ENCODE peak calls at places on chromosomes 16 and 17, in ten cellular contexts. One of them, this sample, is unnamed. For H3K4me1, the result is how much of the 10 kb centered on the place peaks cover.

GRCh38 chr16:82136956-82137818 is 32.8 kb downstream of the MPHOSPH6 start:
- DNase-seq in heart left ventricle: no peak
- DNase-seq in IMR-90: no peak
- DNase-seq in ovary: no peak
- DNase-seq in esophagus squamous epithelium: no peak
- DNase-seq in Peyer's patch: no peak
- DNase-seq in sigmoid colon: no peak
- DNase-seq in tibial nerve: no peak
- DNase-seq in prostate gland: no peak
- DNase-seq in uterus: no peak
- DNase-seq in this sample: no peak

GRCh38 chr16:23691483-23692189 is 12.9 kb downstream of the PLK1 start:
- DNase-seq in prostate gland: no peak
- DNase-seq in IMR-90: no peak
- DNase-seq in esophagus squamous epithelium: no peak
- DNase-seq in heart left ventricle: no peak
- DNase-seq in tibial nerve: no peak
- DNase-seq in Peyer's patch: no peak
- DNase-seq in ovary: no peak
- DNase-seq in uterus: no peak
- DNase-seq in sigmoid colon: no peak
- DNase-seq in this sample: no peak

GRCh38 chr17:43360376-43360738 is 38.4 kb upstream of the ARL4D start:
- DNase-seq in Peyer's patch: peak
- DNase-seq in esophagus squamous epithelium: no peak
- DNase-seq in uterus: peak
- DNase-seq in heart left ventricle: peak
- DNase-seq in sigmoid colon: peak
- DNase-seq in ovary: no peak
- DNase-seq in prostate gland: peak
- DNase-seq in tibial nerve: no peak
- DNase-seq in IMR-90: peak
- DNase-seq in this sample: no peak

GRCh38 chr16:66830422-66831404 is at the start of gene NAE1:
- DNase-seq in Peyer's patch: peak
- DNase-seq in IMR-90: peak
- DNase-seq in uterus: peak
- DNase-seq in heart left ventricle: peak
- DNase-seq in tibial nerve: peak
- DNase-seq in esophagus squamous epithelium: no peak
- DNase-seq in ovary: peak
- DNase-seq in sigmoid colon: peak
- DNase-seq in prostate gland: peak
- DNase-seq in this sample: peak

GRCh38 chr16:23729503-23730424 is 16.7 kb upstream of the ERN2 start:
- DNase-seq in Peyer's patch: peak
- DNase-seq in sigmoid colon: no peak
- DNase-seq in prostate gland: no peak
- DNase-seq in uterus: no peak
- DNase-seq in esophagus squamous epithelium: no peak
- DNase-seq in tibial nerve: no peak
- DNase-seq in heart left ventricle: no peak
- DNase-seq in IMR-90: peak
- DNase-seq in ovary: no peak
- DNase-seq in this sample: no peak

GRCh38 chr17:63173903-63174302 is 207.9 kb downstream of the TANC2 start:
- DNase-seq in Peyer's patch: no peak
- DNase-seq in tibial nerve: no peak
- DNase-seq in prostate gland: no peak
- DNase-seq in IMR-90: no peak
- DNase-seq in uterus: no peak
- DNase-seq in heart left ventricle: no peak
- DNase-seq in esophagus squamous epithelium: no peak
- DNase-seq in ovary: no peak
- DNase-seq in sigmoid colon: no peak
- DNase-seq in this sample: no peak

GRCh38 chr16:72876221-72876620 is 171.7 kb downstream of the ZFHX3 start:
- DNase-seq in Peyer's patch: peak
- DNase-seq in heart left ventricle: peak
- DNase-seq in tibial nerve: peak
- DNase-seq in prostate gland: no peak
- DNase-seq in sigmoid colon: peak
- DNase-seq in IMR-90: peak
- DNase-seq in ovary: no peak
- DNase-seq in uterus: peak
- DNase-seq in esophagus squamous epithelium: no peak
- DNase-seq in this sample: no peak

GRCh38 chr16:81612351-81613170 is 166.5 kb upstream of the PLCG2 start:
- DNase-seq in uterus: no peak
- DNase-seq in ovary: no peak
- DNase-seq in tibial nerve: no peak
- DNase-seq in IMR-90: no peak
- DNase-seq in esophagus squamous epithelium: no peak
- DNase-seq in Peyer's patch: no peak
- DNase-seq in sigmoid colon: no peak
- DNase-seq in heart left ventricle: peak
- DNase-seq in prostate gland: peak
- DNase-seq in this sample: no peak

GRCh38 chr16:19810817-19811731 is 73.6 kb downstream of the GPRC5B start:
- DNase-seq in uterus: no peak
- DNase-seq in ovary: no peak
- DNase-seq in sigmoid colon: peak
- DNase-seq in IMR-90: peak
- DNase-seq in Peyer's patch: no peak
- DNase-seq in tibial nerve: no peak
- DNase-seq in heart left ventricle: no peak
- DNase-seq in esophagus squamous epithelium: no peak
- DNase-seq in prostate gland: no peak
- DNase-seq in this sample: no peak

GRCh38 chr17:55709984-55710383 is 12.7 kb downstream of the TMEM100 start:
- DNase-seq in IMR-90: no peak
- DNase-seq in esophagus squamous epithelium: no peak
- DNase-seq in heart left ventricle: no peak
- DNase-seq in Peyer's patch: no peak
- DNase-seq in uterus: no peak
- DNase-seq in tibial nerve: no peak
- DNase-seq in sigmoid colon: peak
- DNase-seq in ovary: no peak
- DNase-seq in prostate gland: no peak
- DNase-seq in this sample: no peak

GRCh38 chr17:27295945-27296344 is 2.0 kb downstream of the WSB1 start:
- DNase-seq in uterus: no peak
- DNase-seq in ovary: no peak
- DNase-seq in esophagus squamous epithelium: no peak
- DNase-seq in sigmoid colon: no peak
- DNase-seq in tibial nerve: no peak
- DNase-seq in Peyer's patch: no peak
- DNase-seq in prostate gland: no peak
- DNase-seq in IMR-90: no peak
- DNase-seq in heart left ventricle: no peak
- DNase-seq in this sample: no peak

DNA sequence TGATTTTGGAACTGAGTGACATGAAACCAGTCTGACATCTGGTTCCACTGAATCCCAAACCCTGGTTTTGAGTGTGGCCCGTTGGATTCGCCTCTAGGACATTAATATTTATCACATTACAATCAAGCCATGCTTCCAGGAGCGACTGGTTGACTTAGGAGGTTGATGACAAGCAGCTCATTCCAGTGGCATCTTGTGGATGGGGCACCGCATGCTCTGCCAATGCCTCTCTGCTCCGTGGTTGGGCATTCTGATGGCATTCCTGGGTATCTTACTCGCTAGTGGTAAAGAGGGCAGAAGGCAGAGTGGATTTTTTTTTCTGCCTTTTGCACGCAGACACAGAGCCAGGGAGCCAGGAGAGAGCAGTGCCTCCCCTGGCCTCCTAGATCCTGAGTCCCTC is 31.4 kb downstream of the CACNG4 start:
- DNase-seq in Peyer's patch: no peak
- DNase-seq in sigmoid colon: no peak
- DNase-seq in ovary: no peak
- DNase-seq in tibial nerve: no peak
- DNase-seq in uterus: no peak
- DNase-seq in prostate gland: no peak
- DNase-seq in IMR-90: no peak
- DNase-seq in esophagus squamous epithelium: no peak
- DNase-seq in heart left ventricle: no peak
- DNase-seq in this sample: no peak
- H3K4me1 ChIP-seq in Peyer's patch: under half
- H3K4me1 ChIP-seq in sigmoid colon: under half
- H3K4me1 ChIP-seq in ovary: under half
- H3K4me1 ChIP-seq in tibial nerve: under half
- H3K4me1 ChIP-seq in uterus: under half
- H3K4me1 ChIP-seq in prostate gland: under half
- H3K4me1 ChIP-seq in IMR-90: under half
- H3K4me1 ChIP-seq in esophagus squamous epithelium: under half
- H3K4me1 ChIP-seq in heart left ventricle: under half
- H3K4me1 ChIP-seq in this sample: under half

GRCh38 chr17:51298508-51299371 is 38.4 kb downstream of the UTP18 start:
- DNase-seq in uterus: no peak
- DNase-seq in tibial nerve: no peak
- DNase-seq in sigmoid colon: no peak
- DNase-seq in heart left ventricle: no peak
- DNase-seq in esophagus squamous epithelium: no peak
- DNase-seq in Peyer's patch: no peak
- DNase-seq in ovary: no peak
- DNase-seq in IMR-90: peak
- DNase-seq in prostate gland: no peak
- DNase-seq in this sample: no peak
- TF ChIP-seq POLR2A in uterus: no peak
- TF ChIP-seq POLR2A in tibial nerve: no peak
- TF ChIP-seq POLR2A in sigmoid colon: no peak
- TF ChIP-seq POLR2A in heart left ventricle: no peak
- TF ChIP-seq POLR2A in esophagus squamous epithelium: no peak
- TF ChIP-seq POLR2A in Peyer's patch: no peak
- TF ChIP-seq POLR2A in ovary: no peak
- TF ChIP-seq POLR2A in IMR-90: no peak
- TF ChIP-seq POLR2A in prostate gland: no peak
- TF ChIP-seq POLR2A in this sample: no peak

GRCh38 chr17:66942453-66943264 is 21.8 kb upstream of the CACNG4 start:
- DNase-seq in Peyer's patch: no peak
- DNase-seq in heart left ventricle: no peak
- DNase-seq in prostate gland: no peak
- DNase-seq in uterus: no peak
- DNase-seq in tibial nerve: no peak
- DNase-seq in sigmoid colon: peak
- DNase-seq in esophagus squamous epithelium: no peak
- DNase-seq in ovary: no peak
- DNase-seq in IMR-90: no peak
- DNase-seq in this sample: peak

GRCh38 chr17:66941773-66942452 is 22.6 kb upstream of the CACNG4 start:
- DNase-seq in heart left ventricle: no peak
- DNase-seq in tibial nerve: no peak
- DNase-seq in prostate gland: no peak
- DNase-seq in uterus: no peak
- DNase-seq in IMR-90: no peak
- DNase-seq in sigmoid colon: peak
- DNase-seq in Peyer's patch: no peak
- DNase-seq in ovary: no peak
- DNase-seq in esophagus squamous epithelium: no peak
- DNase-seq in this sample: peak

GRCh38 chr17:66945451-66945850 is 19.1 kb upstream of the CACNG4 start:
- DNase-seq in IMR-90: no peak
- DNase-seq in sigmoid colon: no peak
- DNase-seq in heart left ventricle: no peak
- DNase-seq in uterus: peak
- DNase-seq in tibial nerve: no peak
- DNase-seq in Peyer's patch: no peak
- DNase-seq in esophagus squamous epithelium: no peak
- DNase-seq in ovary: no peak
- DNase-seq in prostate gland: peak
- DNase-seq in this sample: peak

GRCh38 chr17:66944365-66945203 is 19.9 kb upstream of the CACNG4 start:
- DNase-seq in heart left ventricle: no peak
- DNase-seq in prostate gland: peak
- DNase-seq in IMR-90: peak
- DNase-seq in Peyer's patch: no peak
- DNase-seq in ovary: no peak
- DNase-seq in tibial nerve: no peak
- DNase-seq in uterus: no peak
- DNase-seq in esophagus squamous epithelium: no peak
- DNase-seq in sigmoid colon: no peak
- DNase-seq in this sample: peak

DNA sequence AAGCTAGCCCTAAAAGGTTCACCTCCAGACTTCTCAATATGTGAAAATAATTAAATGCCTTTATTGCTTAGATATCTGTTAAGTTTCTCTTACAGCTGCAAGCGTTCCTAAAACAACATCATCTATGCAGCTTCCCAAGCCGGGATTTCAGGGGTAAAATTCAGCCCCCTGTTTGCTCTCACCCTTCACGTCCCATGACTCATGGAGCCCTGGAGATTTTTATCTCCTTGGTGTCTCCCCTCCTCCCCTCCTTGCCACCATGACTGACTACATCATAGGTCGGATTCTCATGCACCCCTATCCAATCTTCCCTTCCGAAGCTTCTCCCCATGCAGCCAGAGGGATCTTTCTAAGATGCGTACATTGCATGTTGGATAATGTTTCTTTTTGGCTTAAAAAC is 21.0 kb upstream of the CACNG4 start:
- DNase-seq in ovary: no peak
- DNase-seq in sigmoid colon: peak
- DNase-seq in Peyer's patch: no peak
- DNase-seq in uterus: no peak
- DNase-seq in tibial nerve: no peak
- DNase-seq in heart left ventricle: no peak
- DNase-seq in esophagus squamous epithelium: no peak
- DNase-seq in prostate gland: no peak
- DNase-seq in IMR-90: no peak
- DNase-seq in this sample: no peak
- H3K4me1 ChIP-seq in ovary: under half
- H3K4me1 ChIP-seq in sigmoid colon: under half
- H3K4me1 ChIP-seq in Peyer's patch: under half
- H3K4me1 ChIP-seq in uterus: under half
- H3K4me1 ChIP-seq in tibial nerve: under half
- H3K4me1 ChIP-seq in heart left ventricle: under half
- H3K4me1 ChIP-seq in esophagus squamous epithelium: under half
- H3K4me1 ChIP-seq in prostate gland: under half
- H3K4me1 ChIP-seq in IMR-90: under half
- H3K4me1 ChIP-seq in this sample: under half

DNA sequence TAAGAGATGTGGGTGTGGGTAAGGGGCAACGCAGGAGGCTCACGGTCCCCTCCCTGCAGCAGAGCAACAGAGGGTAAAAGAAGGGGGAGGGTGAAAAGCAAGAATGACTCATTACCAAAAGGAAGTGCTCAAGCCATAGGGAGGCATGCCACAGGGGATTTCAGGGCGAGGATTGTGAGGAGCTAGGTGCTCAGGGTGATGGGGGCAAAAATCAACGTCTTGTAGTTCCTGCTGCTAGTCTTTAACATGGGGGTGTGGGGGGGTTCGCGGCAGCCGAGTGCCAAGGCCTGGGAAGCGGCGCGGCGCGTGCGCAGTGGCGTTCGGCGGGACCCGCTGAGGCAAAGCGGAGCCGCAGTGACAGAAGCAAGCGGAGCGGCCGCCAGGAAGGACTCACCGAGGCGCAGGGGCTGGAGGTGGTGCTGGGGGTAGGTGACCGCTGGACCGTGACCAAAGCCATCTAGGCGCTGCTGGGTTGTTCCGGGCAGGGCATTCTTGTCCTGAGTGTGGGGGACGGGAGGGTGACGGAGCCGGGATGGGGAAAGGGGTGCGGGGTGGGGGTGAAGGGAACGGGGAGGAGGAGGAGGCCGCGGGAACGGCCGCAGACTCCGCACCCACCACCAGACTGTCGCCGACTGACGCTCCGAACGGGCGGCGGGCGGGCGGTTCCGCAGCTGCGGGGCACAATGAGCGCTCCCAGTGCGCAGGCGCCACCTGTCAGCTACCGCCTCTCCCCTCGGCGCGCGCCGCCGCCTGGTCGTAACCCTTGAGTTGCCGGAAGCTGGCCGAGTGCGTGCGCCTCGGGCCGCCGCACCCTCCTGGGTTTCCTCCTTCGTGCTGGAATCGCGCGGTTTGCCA is at the start of gene SSH2:
- DNase-seq in ovary: peak
- DNase-seq in heart left ventricle: peak
- DNase-seq in uterus: peak
- DNase-seq in sigmoid colon: peak
- DNase-seq in Peyer's patch: peak
- DNase-seq in tibial nerve: peak
- DNase-seq in prostate gland: peak
- DNase-seq in esophagus squamous epithelium: peak
- DNase-seq in IMR-90: peak
- DNase-seq in this sample: peak
- TF ChIP-seq POLR2A in ovary: no peak
- TF ChIP-seq POLR2A in heart left ventricle: peak
- TF ChIP-seq POLR2A in uterus: peak
- TF ChIP-seq POLR2A in sigmoid colon: no peak
- TF ChIP-seq POLR2A in Peyer's patch: peak
- TF ChIP-seq POLR2A in tibial nerve: peak
- TF ChIP-seq POLR2A in prostate gland: peak
- TF ChIP-seq POLR2A in esophagus squamous epithelium: no peak
- TF ChIP-seq POLR2A in IMR-90: no peak
- TF ChIP-seq POLR2A in this sample: no peak

This sample was measured in spleen.